ENCODE peak calls at places on chromosomes 7 and 10, in six cellular contexts. B is T follicular helper cell; C is activated CD4-positive, alpha-beta T cell treated with anti-CD3 and anti-CD28 coated beads, Interleukin-2, amount 50 U/mL, for 1 hour; O is naive thymus-derived CD8-positive, alpha-beta T cell; W is cardiac muscle cell; Q is amygdala. H is an unnamed sample.

GRCh38 chr10:132928261-132928660 is 14.1 kb downstream of the CFAP46 start:
- DNase-seq in B (no peak), C (no peak), O (no peak), W (no peak), Q (no peak), H (no peak)

GRCh38 chr7:24981544-24981951 is 1.6 kb upstream of the OSBPL3 start:
- DNase-seq in B (peak), C (peak), O (peak), W (peak), Q (no peak), H (peak)

GRCh38 chr10:61793760-61794713 is 107.5 kb upstream of the ARID5B start:
- DNase-seq in B (no peak), C (no peak), O (no peak), W (no peak), Q (no peak), H (no peak)

GRCh38 chr10:75398630-75399460 is 2.7 kb downstream of the ZNF503 start:
- DNase-seq in B (no peak), C (no peak), O (no peak), W (peak), Q (no peak), H (peak)

GRCh38 chr10:21926358-21926890 is 77.1 kb downstream of the DNAJC1 start:
- DNase-seq in B (no peak), C (no peak), O (no peak), W (no peak), Q (no peak), H (no peak)

GRCh38 chr10:30984563-30985328 is 46.9 kb downstream of the ZNF438 start:
- DNase-seq in B (no peak), C (no peak), O (no peak), W (peak), Q (no peak), H (no peak)

GRCh38 chr10:30151581-30152389 is 92.4 kb upstream of the JCAD start:
- DNase-seq in B (no peak), C (no peak), O (no peak), W (peak), Q (no peak), H (peak)

GRCh38 chr10:69858201-69858600 is 56.5 kb downstream of the COL13A1 start:
- DNase-seq in B (no peak), C (no peak), O (no peak), W (no peak), Q (no peak), H (no peak)

GRCh38 chr10:79347894-79348639 is 798 bp downstream of the PPIF start:
- DNase-seq in B (peak), C (peak), O (peak), W (peak), Q (no peak), H (peak)

GRCh38 chr10:43027331-43027955 is 49.4 kb upstream of the RET start:
- DNase-seq in B (no peak), C (no peak), O (no peak), W (no peak), Q (no peak), H (no peak)

GRCh38 chr7:26022578-26022977 is 129.4 kb upstream of the NFE2L3 start:
- DNase-seq in B (no peak), C (no peak), O (no peak), W (no peak), Q (no peak), H (no peak)

GRCh38 chr7:108239501-108240225 is 109.5 kb upstream of the LAMB4 start:
- DNase-seq in B (no peak), C (no peak), O (no peak), W (no peak), Q (no peak), H (no peak)

GRCh38 chr10:88754272-88754671 is 5.5 kb upstream of the LIPN start:
- DNase-seq in B (no peak), C (no peak), O (no peak), W (peak), Q (no peak), H (no peak)

GRCh38 chr10:74186678-74187077 is 35.7 kb downstream of the ADK start:
- DNase-seq in B (no peak), C (no peak), O (no peak), W (no peak), Q (no peak), H (no peak)

GRCh38 chr7:117176311-117176710 is 146.5 kb downstream of the WNT2 start:
- DNase-seq in B (no peak), C (no peak), O (no peak), W (no peak), Q (no peak), H (no peak)

H was measured in hepatocyte.